ENCODE peak calls at places on chromosomes 5 and 9, in four cellular contexts. T is uterus, O is AG04449, G is heart left ventricle. F is an unnamed sample.

GRCh38 chr9:71629816-71630215 is 138.5 kb downstream of the CEMIP2 start:
- DNase-seq in O (no peak), T (no peak), G (no peak), F (no peak)

GRCh38 chr9:35599763-35600604 is 5.1 kb upstream of the TESK1 start:
- DNase-seq in T (no peak), G (no peak), O (no peak), F (no peak)

GRCh38 chr9:84932915-84933527 is 263.5 kb downstream of the NTRK2 start:
- DNase-seq in O (no peak), G (no peak), T (no peak), F (no peak)

GRCh38 chr9:82346040-82346439 is 357.5 kb downstream of the SPATA31D1 start:
- DNase-seq in T (no peak), G (no peak), O (no peak), F (no peak)

GRCh38 chr5:127812570-127812969 is 109.4 kb downstream of the CCDC192 start:
- DNase-seq in G (no peak), O (no peak), T (no peak), F (no peak)

GRCh38 chr5:39202594-39203290 is 16.6 kb downstream of the FYB1 start:
- DNase-seq in T (no peak), O (no peak), G (no peak), F (no peak)

GRCh38 chr9:91697201-91697600 is 252.8 kb downstream of the ROR2 start:
- DNase-seq in G (no peak), T (no peak), O (no peak), F (no peak)

GRCh38 chr5:61306531-61307195 is 25.4 kb upstream of the ZSWIM6 start:
- DNase-seq in T (no peak), O (no peak), G (no peak), F (peak)

GRCh38 chr9:87216036-87216435 is 268.7 kb upstream of the GAS1 start:
- DNase-seq in G (no peak), T (no peak), O (no peak), F (no peak)

GRCh38 chr9:110604101-110604710 is 24.7 kb upstream of the SVEP1 start:
- DNase-seq in T (no peak), O (no peak), G (no peak), F (no peak)

GRCh38 chr9:113361304-113362018 is 12.1 kb downstream of the BSPRY start:
- DNase-seq in G (no peak), O (no peak), T (no peak), F (no peak)

GRCh38 chr5:124102491-124102890 is 590.5 kb downstream of the CSNK1G3 start:
- DNase-seq in O (no peak), G (no peak), T (no peak), F (no peak)

GRCh38 chr9:16246785-16247184 is 623.7 kb downstream of the BNC2 start:
- DNase-seq in T (no peak), G (no peak), O (no peak), F (no peak)

GRCh38 chr9:16417101-16417500 is 453.4 kb downstream of the BNC2 start:
- DNase-seq in G (no peak), O (peak), T (no peak), F (no peak)

DNA sequence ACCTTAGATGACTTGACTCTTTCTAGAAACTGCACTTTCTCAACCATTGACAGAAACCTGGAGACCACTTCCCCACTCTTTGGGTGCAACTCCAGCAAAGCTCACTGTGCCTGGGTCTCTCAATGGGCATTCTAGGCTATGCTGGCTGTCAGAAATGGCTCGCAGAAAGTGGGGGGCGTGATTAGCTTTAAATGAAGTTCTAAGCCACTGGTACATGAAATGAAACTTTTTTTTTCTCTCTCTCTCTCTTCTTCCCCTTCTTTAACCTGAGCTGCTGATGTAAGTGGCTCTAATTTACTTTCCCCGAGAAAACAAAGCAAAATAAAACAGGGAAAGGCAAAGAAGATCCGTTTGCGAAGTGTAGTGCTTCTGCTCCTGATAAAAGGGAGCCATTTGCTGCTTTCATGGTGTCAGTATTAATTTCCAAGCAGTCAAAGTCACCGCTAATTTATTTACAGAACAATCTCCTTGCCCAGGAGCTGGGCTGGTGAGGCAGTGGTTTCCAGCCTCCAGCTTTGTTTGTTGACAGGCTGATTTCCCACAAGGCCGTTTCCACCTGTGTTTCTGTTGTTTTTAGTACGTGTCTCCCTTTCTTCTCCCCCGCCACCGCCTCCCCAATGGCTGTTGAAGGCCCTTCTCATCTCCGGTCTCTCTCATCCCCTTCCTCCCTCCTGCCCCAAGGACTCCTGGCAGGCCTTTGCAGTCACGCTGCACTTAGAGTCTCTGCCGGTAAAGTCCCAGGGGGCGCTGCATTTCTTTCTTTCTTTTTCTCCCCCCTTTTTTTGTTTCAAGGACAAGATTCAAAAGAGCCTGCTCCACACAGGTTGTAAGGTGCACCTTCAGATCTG is 422.9 kb downstream of the EBF1 start:
- DNase-seq in G (no peak), O (no peak), T (no peak), F (no peak)
- TF ChIP-seq CTCF in G (no peak), O (no peak), T (no peak), F (no peak)

DNA sequence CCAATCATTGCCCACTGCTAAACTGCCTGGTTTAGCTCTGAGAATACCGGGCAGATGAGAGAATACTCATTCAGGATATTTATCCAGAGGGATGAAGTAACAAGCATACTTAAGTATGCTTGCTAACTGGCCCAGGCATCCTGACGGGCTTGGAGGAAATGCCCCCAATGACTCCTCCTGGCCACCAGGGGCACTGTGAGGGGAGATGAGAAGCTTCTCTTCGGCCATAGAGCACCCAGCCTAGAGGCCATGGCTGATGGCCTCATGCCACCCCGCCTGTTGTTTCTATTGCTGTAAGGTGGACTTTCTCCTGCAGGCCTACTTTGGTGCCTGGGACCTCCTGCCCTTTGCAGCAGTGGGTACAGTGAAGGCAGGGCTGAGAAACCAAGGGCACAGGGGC is 134.5 kb upstream of the FSTL4 start:
- DNase-seq in G (no peak), O (no peak), T (no peak), F (peak)
- TF ChIP-seq CTCF in G (no peak), O (no peak), T (no peak), F (peak)

DNA sequence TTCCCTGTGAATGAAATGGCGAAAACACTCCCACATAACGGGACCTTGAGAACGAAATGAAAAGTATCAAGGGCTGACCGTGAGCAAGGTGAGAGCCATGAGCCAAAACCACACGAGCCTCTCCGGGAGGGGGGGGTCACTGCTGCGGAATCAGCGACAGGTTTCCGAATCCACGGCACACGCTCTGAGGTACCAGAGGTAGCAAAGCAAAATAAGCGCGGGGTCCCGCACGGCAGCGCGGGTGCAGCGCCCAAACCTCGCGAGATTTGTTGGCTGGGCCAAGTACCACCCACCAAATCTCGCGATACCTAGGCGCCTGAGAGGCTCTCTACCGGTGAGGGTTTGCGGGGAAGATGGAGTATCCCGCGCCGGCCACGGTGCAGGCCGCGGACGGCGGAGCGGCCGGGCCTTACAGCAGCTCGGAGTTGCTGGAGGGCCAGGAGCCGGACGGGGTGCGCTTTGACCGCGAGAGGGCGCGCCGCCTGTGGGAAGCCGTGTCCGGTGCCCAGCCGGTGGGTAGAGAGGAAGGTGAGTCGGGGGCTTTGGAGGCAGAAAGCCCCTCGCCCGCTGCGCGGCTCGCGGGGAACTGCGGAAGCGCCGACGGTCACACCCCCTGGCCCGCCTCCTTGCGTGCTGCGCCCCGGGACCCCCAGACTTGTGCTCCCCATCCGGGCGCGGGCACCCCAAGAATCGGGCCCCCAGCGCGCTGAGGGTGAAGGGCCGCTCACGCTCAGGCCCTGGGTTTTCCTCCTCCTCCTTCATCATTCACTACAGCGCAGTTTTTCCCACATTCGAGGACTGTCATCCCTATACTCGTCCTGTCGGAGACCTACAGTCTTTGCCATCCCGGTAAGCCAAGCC is at the start of gene ZNF346:
- DNase-seq in O (no peak), T (peak), G (peak), F (peak)
- TF ChIP-seq CTCF in O (peak), T (peak), G (peak), F (peak)

DNA sequence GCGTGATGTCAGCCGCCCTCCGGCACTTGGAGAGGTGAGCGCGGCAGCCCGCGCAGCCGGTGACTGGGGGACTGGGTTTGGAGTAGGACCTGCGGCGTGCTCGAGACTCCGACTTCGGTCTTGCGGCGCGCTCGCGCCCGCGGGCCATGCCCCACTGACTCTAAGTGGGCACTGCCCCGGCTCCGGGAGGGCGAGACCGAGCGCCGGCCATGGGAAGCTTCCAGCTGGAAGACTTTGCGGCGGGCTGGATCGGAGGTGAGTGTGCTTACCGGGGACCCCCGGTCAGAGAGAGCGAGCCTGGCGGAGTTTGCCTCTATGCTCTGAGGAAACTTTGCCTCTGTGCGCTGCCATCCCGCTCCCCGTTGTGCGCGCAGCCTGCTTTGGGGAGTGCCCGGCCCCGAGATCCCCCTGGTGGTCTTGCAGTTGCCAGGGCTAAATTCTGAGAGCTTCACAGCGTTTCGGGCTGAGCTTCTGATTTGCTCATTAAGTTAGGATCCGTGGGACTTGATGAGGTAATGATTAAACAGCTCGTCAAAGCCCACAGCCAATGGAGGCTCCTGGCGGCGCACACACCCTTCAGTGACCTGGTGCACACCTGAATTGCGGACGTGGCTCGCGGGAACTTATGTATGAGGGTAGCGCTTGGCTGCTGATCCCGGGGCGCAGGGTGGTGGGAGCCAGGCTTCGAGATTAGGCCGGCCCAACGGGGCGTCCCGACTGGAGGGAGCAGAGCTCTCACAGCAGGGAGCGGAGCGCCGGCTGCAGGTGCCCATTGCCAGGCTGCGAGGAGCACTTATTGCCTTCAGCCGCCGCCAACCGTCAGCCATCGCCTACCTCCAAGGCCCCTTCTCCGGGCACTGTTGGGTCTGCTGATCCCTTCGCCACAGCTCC is at the start of gene SLC25A48:
- DNase-seq in O (no peak), G (no peak), T (no peak), F (peak)
- TF ChIP-seq CTCF in O (no peak), G (no peak), T (no peak), F (peak)